ENCODE peak calls at places on chromosomes 16 and 17, in five cellular contexts. One of them, this sample, is unnamed.

GRCh38 chr17:10251212-10251948 is 53.0 kb upstream of the GAS7 start:
- DNase-seq in aorta: no peak
- DNase-seq in cardiac muscle cell: no peak
- DNase-seq in left ventricle myocardium inferior: no peak
- DNase-seq in dorsolateral prefrontal cortex: no peak
- DNase-seq in this sample: no peak

GRCh38 chr17:48555183-48555615 is 10.3 kb upstream of the HOXB2 start:
- DNase-seq in aorta: no peak
- DNase-seq in cardiac muscle cell: peak
- DNase-seq in left ventricle myocardium inferior: no peak
- DNase-seq in dorsolateral prefrontal cortex: no peak
- DNase-seq in this sample: no peak

GRCh38 chr17:44960654-44961053 is 7.4 kb downstream of the C1QL1 start:
- DNase-seq in dorsolateral prefrontal cortex: no peak
- DNase-seq in left ventricle myocardium inferior: no peak
- DNase-seq in aorta: no peak
- DNase-seq in cardiac muscle cell: no peak
- DNase-seq in this sample: peak

GRCh38 chr17:4003501-4004421 is 39.5 kb upstream of the ATP2A3 start:
- DNase-seq in cardiac muscle cell: no peak
- DNase-seq in left ventricle myocardium inferior: no peak
- DNase-seq in aorta: peak
- DNase-seq in dorsolateral prefrontal cortex: no peak
- DNase-seq in this sample: no peak

GRCh38 chr17:42578282-42578869 is 847 bp upstream of the PSMC3IP start:
- DNase-seq in left ventricle myocardium inferior: peak
- DNase-seq in cardiac muscle cell: peak
- DNase-seq in dorsolateral prefrontal cortex: peak
- DNase-seq in aorta: peak
- DNase-seq in this sample: no peak

GRCh38 chr16:19691161-19691850 is 26.7 kb downstream of the KNOP1 start:
- DNase-seq in left ventricle myocardium inferior: no peak
- DNase-seq in aorta: peak
- DNase-seq in dorsolateral prefrontal cortex: peak
- DNase-seq in cardiac muscle cell: no peak
- DNase-seq in this sample: no peak

GRCh38 chr16:21169249-21169981 is 10.9 kb downstream of the LDAF1 start:
- DNase-seq in aorta: no peak
- DNase-seq in cardiac muscle cell: no peak
- DNase-seq in dorsolateral prefrontal cortex: no peak
- DNase-seq in left ventricle myocardium inferior: no peak
- DNase-seq in this sample: no peak

GRCh38 chr17:62901544-62901943 is 64.5 kb upstream of the TANC2 start:
- DNase-seq in left ventricle myocardium inferior: no peak
- DNase-seq in dorsolateral prefrontal cortex: no peak
- DNase-seq in cardiac muscle cell: no peak
- DNase-seq in aorta: no peak
- DNase-seq in this sample: no peak

GRCh38 chr17:32483451-32484019 is 3.3 kb upstream of the CDK5R1 start:
- DNase-seq in cardiac muscle cell: peak
- DNase-seq in dorsolateral prefrontal cortex: no peak
- DNase-seq in left ventricle myocardium inferior: peak
- DNase-seq in aorta: peak
- DNase-seq in this sample: no peak

GRCh38 chr16:48607056-48607825 is 2.7 kb downstream of the N4BP1 start:
- DNase-seq in cardiac muscle cell: no peak
- DNase-seq in dorsolateral prefrontal cortex: no peak
- DNase-seq in aorta: no peak
- DNase-seq in left ventricle myocardium inferior: no peak
- DNase-seq in this sample: peak

GRCh38 chr16:68756250-68757051 is 19.4 kb downstream of the CDH1 start:
- DNase-seq in dorsolateral prefrontal cortex: no peak
- DNase-seq in left ventricle myocardium inferior: no peak
- DNase-seq in cardiac muscle cell: no peak
- DNase-seq in aorta: no peak
- DNase-seq in this sample: peak

GRCh38 chr16:11201498-11202259 is 54.3 kb downstream of the SOCS1 start:
- DNase-seq in left ventricle myocardium inferior: no peak
- DNase-seq in aorta: no peak
- DNase-seq in cardiac muscle cell: no peak
- DNase-seq in dorsolateral prefrontal cortex: no peak
- DNase-seq in this sample: peak

GRCh38 chr16:84286568-84287220 is 8.0 kb upstream of the WFDC1 start:
- DNase-seq in aorta: peak
- DNase-seq in dorsolateral prefrontal cortex: no peak
- DNase-seq in cardiac muscle cell: no peak
- DNase-seq in left ventricle myocardium inferior: peak
- DNase-seq in this sample: no peak

GRCh38 chr17:31308372-31308905 is 5.4 kb downstream of the EVI2B start:
- DNase-seq in dorsolateral prefrontal cortex: no peak
- DNase-seq in aorta: no peak
- DNase-seq in cardiac muscle cell: no peak
- DNase-seq in left ventricle myocardium inferior: no peak
- DNase-seq in this sample: no peak

GRCh38 chr17:76199466-76199865 is 40.8 kb downstream of the RNF157 start:
- DNase-seq in dorsolateral prefrontal cortex: no peak
- DNase-seq in left ventricle myocardium inferior: no peak
- DNase-seq in aorta: no peak
- DNase-seq in cardiac muscle cell: no peak
- DNase-seq in this sample: no peak

GRCh38 chr17:79255046-79255445 is 180.4 kb downstream of the ENGASE start:
- DNase-seq in dorsolateral prefrontal cortex: no peak
- DNase-seq in left ventricle myocardium inferior: no peak
- DNase-seq in aorta: no peak
- DNase-seq in cardiac muscle cell: no peak
- DNase-seq in this sample: no peak

GRCh38 chr17:343875-344752 is 8.5 kb downstream of the RPH3AL start:
- DNase-seq in dorsolateral prefrontal cortex: no peak
- DNase-seq in aorta: no peak
- DNase-seq in left ventricle myocardium inferior: no peak
- DNase-seq in cardiac muscle cell: no peak
- DNase-seq in this sample: no peak

GRCh38 chr17:67095803-67096202 is 51.4 kb downstream of the CACNG1 start:
- DNase-seq in cardiac muscle cell: no peak
- DNase-seq in aorta: no peak
- DNase-seq in left ventricle myocardium inferior: no peak
- DNase-seq in dorsolateral prefrontal cortex: no peak
- DNase-seq in this sample: no peak

GRCh38 chr17:72479113-72479512 is 358.3 kb downstream of the SOX9 start:
- DNase-seq in aorta: no peak
- DNase-seq in left ventricle myocardium inferior: no peak
- DNase-seq in cardiac muscle cell: no peak
- DNase-seq in dorsolateral prefrontal cortex: no peak
- DNase-seq in this sample: no peak

GRCh38 chr17:81461607-81462500 is 50.7 kb downstream of the ACTG1 start:
- DNase-seq in aorta: no peak
- DNase-seq in dorsolateral prefrontal cortex: no peak
- DNase-seq in left ventricle myocardium inferior: no peak
- DNase-seq in cardiac muscle cell: no peak
- DNase-seq in this sample: no peak

GRCh38 chr17:37485938-37486570 is 3.6 kb upstream of the DUSP14 start:
- DNase-seq in dorsolateral prefrontal cortex: no peak
- DNase-seq in left ventricle myocardium inferior: no peak
- DNase-seq in cardiac muscle cell: no peak
- DNase-seq in aorta: no peak
- DNase-seq in this sample: no peak

GRCh38 chr17:65930140-65930715 is 261.7 kb downstream of the CEP112 start:
- DNase-seq in aorta: no peak
- DNase-seq in cardiac muscle cell: no peak
- DNase-seq in dorsolateral prefrontal cortex: no peak
- DNase-seq in left ventricle myocardium inferior: no peak
- DNase-seq in this sample: no peak

GRCh38 chr17:72580321-72581127 is 459.7 kb downstream of the SOX9 start:
- DNase-seq in cardiac muscle cell: no peak
- DNase-seq in aorta: no peak
- DNase-seq in left ventricle myocardium inferior: no peak
- DNase-seq in dorsolateral prefrontal cortex: no peak
- DNase-seq in this sample: no peak

DNA sequence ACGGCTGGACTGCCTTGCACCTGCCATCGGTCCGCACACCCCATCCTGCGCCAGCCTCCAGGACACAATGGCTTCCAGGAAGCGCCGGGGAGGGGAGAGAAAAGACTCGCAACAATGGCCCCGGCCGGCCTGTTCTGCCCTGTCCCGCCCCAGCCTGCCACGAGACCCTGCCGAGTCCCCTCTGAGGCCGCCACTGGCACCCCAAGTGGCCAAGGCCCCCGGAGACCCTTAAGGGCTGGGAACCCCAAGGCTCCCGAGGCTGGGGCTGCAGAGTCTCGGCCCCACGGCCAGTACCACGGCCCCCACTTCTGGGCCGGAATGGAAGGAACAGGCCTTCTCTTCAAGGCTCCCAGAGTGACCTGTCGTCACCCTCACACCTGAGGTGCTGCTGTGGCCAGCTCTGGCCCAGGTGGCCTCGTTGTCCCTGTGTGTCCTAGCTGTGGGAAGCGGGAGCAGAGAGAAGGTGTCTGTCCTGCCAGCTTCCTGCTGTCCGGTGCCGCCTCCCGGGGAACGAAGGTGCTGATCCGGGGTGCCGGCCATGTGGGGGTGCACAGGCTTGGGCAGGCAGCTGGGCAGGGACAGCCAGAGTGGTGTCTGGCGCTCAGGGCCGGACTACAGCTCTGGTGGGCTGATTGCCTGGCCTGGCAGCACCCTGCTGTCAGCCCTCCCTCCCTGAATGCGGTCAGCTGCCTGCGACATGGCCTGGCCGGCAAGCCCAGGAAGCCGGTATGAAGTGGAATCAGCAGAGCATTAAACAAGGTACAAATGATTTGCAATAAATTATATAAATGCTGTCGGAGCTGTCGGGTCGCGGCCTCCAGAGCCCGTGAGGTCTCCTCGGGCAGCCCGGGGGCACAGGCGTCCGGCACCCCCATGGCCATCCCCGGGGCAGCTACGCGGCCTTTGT is 8.2 kb upstream of the CACNA1H start:
- DNase-seq in dorsolateral prefrontal cortex: no peak
- DNase-seq in aorta: no peak
- DNase-seq in left ventricle myocardium inferior: no peak
- DNase-seq in cardiac muscle cell: no peak
- DNase-seq in this sample: no peak
- H3K27ac ChIP-seq in dorsolateral prefrontal cortex: no peak
- H3K27ac ChIP-seq in aorta: no peak
- H3K27ac ChIP-seq in left ventricle myocardium inferior: no peak
- H3K27ac ChIP-seq in cardiac muscle cell: no peak
- H3K27ac ChIP-seq in this sample: no peak

GRCh38 chr16:16028311-16028999 is 79.0 kb downstream of the ABCC1 start:
- DNase-seq in left ventricle myocardium inferior: no peak
- DNase-seq in aorta: no peak
- DNase-seq in dorsolateral prefrontal cortex: no peak
- DNase-seq in cardiac muscle cell: no peak
- DNase-seq in this sample: no peak
- H3K27ac ChIP-seq in left ventricle myocardium inferior: peak
- H3K27ac ChIP-seq in aorta: no peak
- H3K27ac ChIP-seq in dorsolateral prefrontal cortex: no peak
- H3K27ac ChIP-seq in cardiac muscle cell: no peak
- H3K27ac ChIP-seq in this sample: no peak

GRCh38 chr16:986411-986810 is 4.8 kb downstream of the SOX8 start:
- DNase-seq in dorsolateral prefrontal cortex: no peak
- DNase-seq in cardiac muscle cell: no peak
- DNase-seq in aorta: no peak
- DNase-seq in left ventricle myocardium inferior: no peak
- DNase-seq in this sample: no peak

GRCh38 chr16:988465-989353 is 7.1 kb downstream of the SOX8 start:
- DNase-seq in left ventricle myocardium inferior: no peak
- DNase-seq in cardiac muscle cell: no peak
- DNase-seq in dorsolateral prefrontal cortex: no peak
- DNase-seq in aorta: peak
- DNase-seq in this sample: no peak

GRCh38 chr16:987846-988245 is 6.3 kb downstream of the SOX8 start:
- DNase-seq in cardiac muscle cell: no peak
- DNase-seq in dorsolateral prefrontal cortex: peak
- DNase-seq in aorta: peak
- DNase-seq in left ventricle myocardium inferior: no peak
- DNase-seq in this sample: no peak

GRCh38 chr16:985646-986400 is 4.3 kb downstream of the SOX8 start:
- DNase-seq in aorta: no peak
- DNase-seq in cardiac muscle cell: no peak
- DNase-seq in left ventricle myocardium inferior: no peak
- DNase-seq in dorsolateral prefrontal cortex: no peak
- DNase-seq in this sample: no peak

DNA sequence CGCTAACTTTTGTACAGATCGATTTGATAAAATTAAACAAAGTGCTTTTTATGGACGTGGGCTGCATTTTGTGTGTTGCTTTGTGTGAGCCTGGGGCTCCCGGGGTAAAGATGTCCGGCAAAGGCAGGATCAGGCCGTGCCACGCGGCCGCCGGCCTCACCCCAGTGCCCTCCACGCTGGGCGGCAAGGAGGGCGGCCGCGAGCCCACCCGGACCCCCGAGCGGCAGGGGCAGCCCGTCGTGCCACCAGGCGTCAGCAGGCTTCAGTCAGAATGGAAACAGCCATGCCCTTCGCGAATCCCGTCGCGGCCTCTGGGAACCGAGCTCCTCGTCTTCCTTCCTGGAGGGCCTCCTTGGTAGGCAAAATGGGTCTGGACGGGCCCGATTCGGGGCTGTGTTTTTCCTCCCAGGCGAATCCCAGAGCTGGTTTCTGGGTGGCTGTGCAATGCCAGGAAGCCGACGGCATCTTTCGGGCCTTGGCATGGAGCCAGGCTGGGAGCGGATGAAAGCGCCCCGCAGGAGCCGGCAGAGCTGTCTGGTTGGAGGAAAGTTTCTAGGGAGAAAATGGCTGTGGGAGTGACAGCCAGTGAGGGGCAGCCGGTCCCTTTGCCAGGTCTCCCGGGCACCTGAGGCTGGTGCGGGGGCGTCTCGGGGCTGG is 5.5 kb downstream of the SOX8 start:
- DNase-seq in aorta: no peak
- DNase-seq in cardiac muscle cell: no peak
- DNase-seq in left ventricle myocardium inferior: no peak
- DNase-seq in dorsolateral prefrontal cortex: peak
- DNase-seq in this sample: no peak
- H3K27ac ChIP-seq in aorta: no peak
- H3K27ac ChIP-seq in cardiac muscle cell: no peak
- H3K27ac ChIP-seq in left ventricle myocardium inferior: no peak
- H3K27ac ChIP-seq in dorsolateral prefrontal cortex: peak
- H3K27ac ChIP-seq in this sample: no peak

GRCh38 chr16:28554634-28555423 is 1.1 kb downstream of the SGF29 start:
- DNase-seq in cardiac muscle cell: no peak
- DNase-seq in aorta: no peak
- DNase-seq in left ventricle myocardium inferior: no peak
- DNase-seq in dorsolateral prefrontal cortex: no peak
- DNase-seq in this sample: no peak

GRCh38 chr16:28556914-28557320 is 3.2 kb downstream of the SGF29 start:
- DNase-seq in cardiac muscle cell: no peak
- DNase-seq in aorta: no peak
- DNase-seq in dorsolateral prefrontal cortex: no peak
- DNase-seq in left ventricle myocardium inferior: no peak
- DNase-seq in this sample: no peak

GRCh38 chr16:28553776-28554633 is at the start of gene SGF29:
- DNase-seq in aorta: peak
- DNase-seq in cardiac muscle cell: peak
- DNase-seq in left ventricle myocardium inferior: peak
- DNase-seq in dorsolateral prefrontal cortex: peak
- DNase-seq in this sample: peak

GRCh38 chr16:28555593-28555992 is 1.9 kb downstream of the SGF29 start:
- DNase-seq in aorta: no peak
- DNase-seq in cardiac muscle cell: no peak
- DNase-seq in left ventricle myocardium inferior: no peak
- DNase-seq in dorsolateral prefrontal cortex: no peak
- DNase-seq in this sample: no peak
- H3K27ac ChIP-seq in aorta: no peak
- H3K27ac ChIP-seq in cardiac muscle cell: no peak
- H3K27ac ChIP-seq in left ventricle myocardium inferior: no peak
- H3K27ac ChIP-seq in dorsolateral prefrontal cortex: no peak
- H3K27ac ChIP-seq in this sample: no peak